ENCODE peak calls at places on chromosomes 2 and 18, in four cellular contexts. One of them, this sample, is unnamed.

GRCh38 chr2:30798536-30798991 is 8.7 kb downstream of the CAPN13 start:
- DNase-seq in AG10803: no peak
- DNase-seq in NCI-H1694: no peak
- DNase-seq in amygdala: no peak
- DNase-seq in this sample: peak

GRCh38 chr2:164841719-164842623 is at the start of gene COBLL1:
- DNase-seq in NCI-H1694: peak
- DNase-seq in AG10803: peak
- DNase-seq in amygdala: peak
- DNase-seq in this sample: peak

GRCh38 chr18:79799619-79800352 is 2.0 kb downstream of the KCNG2 start:
- DNase-seq in NCI-H1694: no peak
- DNase-seq in amygdala: no peak
- DNase-seq in AG10803: no peak
- DNase-seq in this sample: no peak

GRCh38 chr2:191501390-191502168 is 176.4 kb upstream of the NABP1 start:
- DNase-seq in AG10803: peak
- DNase-seq in NCI-H1694: peak
- DNase-seq in amygdala: no peak
- DNase-seq in this sample: peak

GRCh38 chr2:132421198-132421780 is 4.7 kb downstream of the GPR39 start:
- DNase-seq in AG10803: no peak
- DNase-seq in NCI-H1694: no peak
- DNase-seq in amygdala: no peak
- DNase-seq in this sample: no peak

GRCh38 chr2:164661349-164661748 is 40.1 kb upstream of the GRB14 start:
- DNase-seq in NCI-H1694: no peak
- DNase-seq in AG10803: peak
- DNase-seq in amygdala: no peak
- DNase-seq in this sample: no peak

GRCh38 chr2:119112230-119112629 is 46.3 kb downstream of the C1QL2 start:
- DNase-seq in NCI-H1694: no peak
- DNase-seq in AG10803: no peak
- DNase-seq in amygdala: no peak
- DNase-seq in this sample: no peak

GRCh38 chr2:64491426-64491825 is 32.7 kb upstream of the AFTPH start:
- DNase-seq in amygdala: no peak
- DNase-seq in AG10803: peak
- DNase-seq in NCI-H1694: no peak
- DNase-seq in this sample: no peak

GRCh38 chr2:117814417-117815264 is at the start of gene DDX18:
- DNase-seq in AG10803: peak
- DNase-seq in NCI-H1694: peak
- DNase-seq in amygdala: peak
- DNase-seq in this sample: peak

GRCh38 chr2:39494784-39495251 is 57.7 kb upstream of the MAP4K3 start:
- DNase-seq in NCI-H1694: no peak
- DNase-seq in AG10803: peak
- DNase-seq in amygdala: no peak
- DNase-seq in this sample: no peak

GRCh38 chr18:711330-711692 is 1.1 kb downstream of the ENOSF1 start:
- DNase-seq in NCI-H1694: no peak
- DNase-seq in amygdala: no peak
- DNase-seq in AG10803: no peak
- DNase-seq in this sample: no peak

GRCh38 chr2:127032601-127033000 is 74.4 kb downstream of the BIN1 start:
- DNase-seq in AG10803: peak
- DNase-seq in NCI-H1694: no peak
- DNase-seq in amygdala: no peak
- DNase-seq in this sample: no peak

GRCh38 chr18:51211552-51211951 is 14.1 kb upstream of the MEX3C start:
- DNase-seq in amygdala: no peak
- DNase-seq in NCI-H1694: no peak
- DNase-seq in AG10803: peak
- DNase-seq in this sample: no peak

GRCh38 chr2:196333397-196333796 is 162.0 kb upstream of the STK17B start:
- DNase-seq in AG10803: no peak
- DNase-seq in amygdala: no peak
- DNase-seq in NCI-H1694: no peak
- DNase-seq in this sample: no peak

GRCh38 chr2:63053889-63054725 is 3.5 kb downstream of the OTX1 start:
- DNase-seq in NCI-H1694: no peak
- DNase-seq in AG10803: no peak
- DNase-seq in amygdala: no peak
- DNase-seq in this sample: peak

GRCh38 chr2:48232351-48232750 is 297.6 kb upstream of the STON1 start:
- DNase-seq in AG10803: no peak
- DNase-seq in amygdala: no peak
- DNase-seq in NCI-H1694: no peak
- DNase-seq in this sample: no peak

GRCh38 chr2:60882971-60883753 is 1.8 kb downstream of the REL start:
- DNase-seq in amygdala: peak
- DNase-seq in AG10803: peak
- DNase-seq in NCI-H1694: no peak
- DNase-seq in this sample: peak

GRCh38 chr2:236402016-236402784 is 138.0 kb upstream of the ASB18 start:
- DNase-seq in NCI-H1694: no peak
- DNase-seq in AG10803: no peak
- DNase-seq in amygdala: no peak
- DNase-seq in this sample: no peak

GRCh38 chr2:127388423-127389164 is 819 bp upstream of the MAP3K2 start:
- DNase-seq in AG10803: peak
- DNase-seq in NCI-H1694: no peak
- DNase-seq in amygdala: no peak
- DNase-seq in this sample: no peak

GRCh38 chr2:10123281-10123680 is 742 bp downstream of the RRM2 start:
- DNase-seq in NCI-H1694: no peak
- DNase-seq in AG10803: no peak
- DNase-seq in amygdala: no peak
- DNase-seq in this sample: no peak

GRCh38 chr18:55587341-55588000 is 521 bp downstream of the TCF4 start:
- DNase-seq in NCI-H1694: peak
- DNase-seq in AG10803: peak
- DNase-seq in amygdala: peak
- DNase-seq in this sample: peak

GRCh38 chr2:70085711-70086277 is 1.5 kb upstream of the PCBP1 start:
- DNase-seq in AG10803: no peak
- DNase-seq in amygdala: no peak
- DNase-seq in NCI-H1694: peak
- DNase-seq in this sample: no peak

GRCh38 chr2:10966056-10966455 is 54.3 kb downstream of the KCNF1 start:
- DNase-seq in NCI-H1694: no peak
- DNase-seq in amygdala: no peak
- DNase-seq in AG10803: no peak
- DNase-seq in this sample: no peak

GRCh38 chr2:160650196-160651108 is 156.8 kb upstream of the RBMS1 start:
- DNase-seq in AG10803: no peak
- DNase-seq in amygdala: no peak
- DNase-seq in NCI-H1694: no peak
- DNase-seq in this sample: no peak

GRCh38 chr18:68448736-68449135 is 266.2 kb downstream of the TMX3 start:
- DNase-seq in NCI-H1694: no peak
- DNase-seq in amygdala: no peak
- DNase-seq in AG10803: peak
- DNase-seq in this sample: no peak

GRCh38 chr18:22066083-22066485 is 103.3 kb upstream of the GATA6 start:
- DNase-seq in amygdala: no peak
- DNase-seq in AG10803: no peak
- DNase-seq in NCI-H1694: no peak
- DNase-seq in this sample: no peak

GRCh38 chr2:118351796-118352195 is 263.5 kb downstream of the INSIG2 start:
- DNase-seq in amygdala: no peak
- DNase-seq in AG10803: peak
- DNase-seq in NCI-H1694: no peak
- DNase-seq in this sample: no peak

GRCh38 chr2:142863485-142863921 is 14.0 kb upstream of the KYNU start:
- DNase-seq in AG10803: no peak
- DNase-seq in NCI-H1694: no peak
- DNase-seq in amygdala: no peak
- DNase-seq in this sample: no peak

GRCh38 chr2:219642064-219642444 is 14.6 kb downstream of the SLC4A3 start:
- DNase-seq in NCI-H1694: no peak
- DNase-seq in AG10803: no peak
- DNase-seq in amygdala: no peak
- DNase-seq in this sample: no peak

GRCh38 chr18:28357785-28358401 is 181.0 kb upstream of the CDH2 start:
- DNase-seq in AG10803: no peak
- DNase-seq in NCI-H1694: no peak
- DNase-seq in amygdala: no peak
- DNase-seq in this sample: no peak

GRCh38 chr2:23628926-23629325 is 243.9 kb downstream of the KLHL29 start:
- DNase-seq in amygdala: no peak
- DNase-seq in AG10803: no peak
- DNase-seq in NCI-H1694: no peak
- DNase-seq in this sample: peak

GRCh38 chr2:25692143-25692542 is 18.8 kb upstream of the DTNB start:
- DNase-seq in NCI-H1694: no peak
- DNase-seq in amygdala: no peak
- DNase-seq in AG10803: no peak
- DNase-seq in this sample: no peak

GRCh38 chr2:119491776-119492525 is 32.3 kb downstream of the SCTR start:
- DNase-seq in NCI-H1694: no peak
- DNase-seq in amygdala: no peak
- DNase-seq in AG10803: peak
- DNase-seq in this sample: no peak

GRCh38 chr2:189585357-189585756 is 4.8 kb upstream of the SLC40A1 start:
- DNase-seq in amygdala: no peak
- DNase-seq in NCI-H1694: no peak
- DNase-seq in AG10803: no peak
- DNase-seq in this sample: no peak

GRCh38 chr2:216029416-216030129 is 16.2 kb upstream of the MREG start:
- DNase-seq in amygdala: no peak
- DNase-seq in NCI-H1694: no peak
- DNase-seq in AG10803: peak
- DNase-seq in this sample: no peak